ENCODE peak calls at places on chromosomes 16 and 17, in five cellular contexts. One of them, this sample, is unnamed.

GRCh38 chr16:71961066-71962039 is 38.8 kb downstream of the PKD1L3 start:
- DNase-seq in transverse colon: peak; percentile 90
- DNase-seq in stomach: peak; percentile 88
- DNase-seq in suprapubic skin: peak; percentile 91
- DNase-seq in sigmoid colon: peak; percentile 92
- DNase-seq in this sample: no peak

GRCh38 chr17:76272541-76273434 is 7.6 kb downstream of the UBALD2 start:
- DNase-seq in transverse colon: no peak
- DNase-seq in stomach: no peak
- DNase-seq in suprapubic skin: no peak
- DNase-seq in sigmoid colon: no peak
- DNase-seq in this sample: no peak

GRCh38 chr17:70767102-70767701 is 597.9 kb downstream of the KCNJ2 start:
- DNase-seq in transverse colon: no peak
- DNase-seq in stomach: no peak
- DNase-seq in suprapubic skin: no peak
- DNase-seq in sigmoid colon: no peak
- DNase-seq in this sample: no peak

GRCh38 chr17:72175787-72176515 is 55.1 kb downstream of the SOX9 start:
- DNase-seq in transverse colon: no peak
- DNase-seq in stomach: no peak
- DNase-seq in suprapubic skin: no peak
- DNase-seq in sigmoid colon: no peak
- DNase-seq in this sample: no peak

GRCh38 chr16:11405331-11406176 is 60.3 kb downstream of the RMI2 start:
- DNase-seq in transverse colon: peak; percentile 33
- DNase-seq in stomach: peak; percentile 48
- DNase-seq in suprapubic skin: no peak
- DNase-seq in sigmoid colon: no peak
- DNase-seq in this sample: no peak

GRCh38 chr16:57377080-57377841 is 5.0 kb downstream of the CX3CL1 start:
- DNase-seq in transverse colon: no peak
- DNase-seq in stomach: no peak
- DNase-seq in suprapubic skin: no peak
- DNase-seq in sigmoid colon: no peak
- DNase-seq in this sample: no peak

GRCh38 chr17:20202141-20202574 is 193.0 kb downstream of the SPECC1 start:
- DNase-seq in transverse colon: peak; percentile 52
- DNase-seq in stomach: no peak
- DNase-seq in suprapubic skin: no peak
- DNase-seq in sigmoid colon: no peak
- DNase-seq in this sample: no peak

GRCh38 chr16:79008036-79008868 is 592.3 kb downstream of the MAF start:
- DNase-seq in transverse colon: no peak
- DNase-seq in stomach: no peak
- DNase-seq in suprapubic skin: no peak
- DNase-seq in sigmoid colon: no peak
- DNase-seq in this sample: no peak

GRCh38 chr16:49012961-49013726 is 268.5 kb downstream of the CBLN1 start:
- DNase-seq in transverse colon: peak; percentile 24
- DNase-seq in stomach: no peak
- DNase-seq in suprapubic skin: no peak
- DNase-seq in sigmoid colon: peak; percentile 92
- DNase-seq in this sample: peak; percentile 76

GRCh38 chr17:82876602-82877391 is 37.0 kb upstream of the ZNF750 start:
- DNase-seq in transverse colon: peak; percentile 78
- DNase-seq in stomach: peak; percentile 86
- DNase-seq in suprapubic skin: peak; percentile 92
- DNase-seq in sigmoid colon: peak; percentile 96
- DNase-seq in this sample: no peak

GRCh38 chr16:85329999-85330693 is 217.9 kb upstream of the CIBAR2 start:
- DNase-seq in transverse colon: no peak
- DNase-seq in stomach: no peak
- DNase-seq in suprapubic skin: no peak
- DNase-seq in sigmoid colon: no peak
- DNase-seq in this sample: no peak

GRCh38 chr16:85329059-85329812 is 217.0 kb upstream of the CIBAR2 start:
- DNase-seq in transverse colon: peak; percentile 68
- DNase-seq in stomach: peak; percentile 56
- DNase-seq in suprapubic skin: no peak
- DNase-seq in sigmoid colon: no peak
- DNase-seq in this sample: no peak

GRCh38 chr16:85331685-85332084 is 219.4 kb upstream of the CIBAR2 start:
- DNase-seq in transverse colon: peak; percentile 79
- DNase-seq in stomach: peak; percentile 52
- DNase-seq in suprapubic skin: no peak
- DNase-seq in sigmoid colon: no peak
- DNase-seq in this sample: no peak

GRCh38 chr16:85332175-85332574 is 219.9 kb upstream of the CIBAR2 start:
- DNase-seq in transverse colon: no peak
- DNase-seq in stomach: no peak
- DNase-seq in suprapubic skin: no peak
- DNase-seq in sigmoid colon: no peak
- DNase-seq in this sample: no peak

DNA sequence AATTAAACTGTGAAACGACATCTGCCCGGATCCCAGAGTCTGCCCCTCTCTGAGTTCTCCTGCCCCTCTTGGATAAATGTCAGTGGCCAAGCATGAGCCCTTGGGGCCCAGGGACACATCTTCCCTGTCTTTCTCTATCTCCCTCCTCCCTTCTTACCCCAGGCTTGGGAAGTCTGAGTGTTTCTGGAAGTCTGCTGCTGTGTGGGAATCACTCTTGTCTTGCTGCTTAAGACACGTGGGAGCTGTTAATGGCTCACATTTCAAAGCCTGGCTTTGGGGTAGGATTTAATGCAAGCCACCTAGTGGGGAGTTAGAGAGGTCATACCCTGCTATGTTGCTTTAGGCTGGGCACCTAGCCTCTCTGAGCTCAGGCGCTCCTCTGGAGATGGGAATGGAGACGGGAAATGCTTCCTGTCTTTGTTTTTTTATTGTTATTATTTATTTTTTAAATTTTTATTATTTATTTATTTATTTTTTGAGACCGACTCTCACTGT is 218.5 kb upstream of the CIBAR2 start:
- DNase-seq in transverse colon: no peak
- DNase-seq in stomach: no peak
- DNase-seq in suprapubic skin: no peak
- DNase-seq in sigmoid colon: no peak
- DNase-seq in this sample: no peak
- TF ChIP-seq POLR2AphosphoS5 in transverse colon: no peak
- TF ChIP-seq POLR2AphosphoS5 in stomach: no peak
- TF ChIP-seq POLR2AphosphoS5 in suprapubic skin: no peak
- TF ChIP-seq POLR2AphosphoS5 in sigmoid colon: no peak
- TF ChIP-seq POLR2AphosphoS5 in this sample: no peak

GRCh38 chr17:45341389-45342158 is 24.8 kb upstream of the MAP3K14 start:
- DNase-seq in transverse colon: peak; percentile 7
- DNase-seq in stomach: no peak
- DNase-seq in suprapubic skin: no peak
- DNase-seq in sigmoid colon: peak; percentile 68
- DNase-seq in this sample: peak; percentile 89
- TF ChIP-seq POLR2A in transverse colon: no peak
- TF ChIP-seq POLR2A in stomach: no peak
- TF ChIP-seq POLR2A in suprapubic skin: no peak
- TF ChIP-seq POLR2A in sigmoid colon: no peak
- TF ChIP-seq POLR2A in this sample: no peak

GRCh38 chr17:38707678-38708351 is 2.7 kb downstream of the MLLT6 start:
- DNase-seq in transverse colon: no peak
- DNase-seq in stomach: no peak
- DNase-seq in suprapubic skin: no peak
- DNase-seq in sigmoid colon: no peak
- DNase-seq in this sample: no peak

GRCh38 chr17:38705803-38706624 is 941 bp downstream of the MLLT6 start:
- DNase-seq in transverse colon: peak; percentile 50
- DNase-seq in stomach: peak; percentile 46
- DNase-seq in suprapubic skin: no peak
- DNase-seq in sigmoid colon: peak; percentile 87
- DNase-seq in this sample: no peak

GRCh38 chr17:38704645-38705522 is at the start of gene MLLT6:
- DNase-seq in transverse colon: peak; percentile 83
- DNase-seq in stomach: peak; percentile 82
- DNase-seq in suprapubic skin: peak; percentile 89
- DNase-seq in sigmoid colon: peak; percentile 91
- DNase-seq in this sample: no peak

GRCh38 chr17:38705523-38705802 is 390 bp downstream of the MLLT6 start:
- DNase-seq in transverse colon: no peak
- DNase-seq in stomach: no peak
- DNase-seq in suprapubic skin: no peak
- DNase-seq in sigmoid colon: no peak
- DNase-seq in this sample: no peak

GRCh38 chr17:38706625-38707298 is 1.7 kb downstream of the MLLT6 start:
- DNase-seq in transverse colon: no peak
- DNase-seq in stomach: no peak
- DNase-seq in suprapubic skin: no peak
- DNase-seq in sigmoid colon: no peak
- DNase-seq in this sample: no peak
- TF ChIP-seq POLR2AphosphoS5 in transverse colon: no peak
- TF ChIP-seq POLR2AphosphoS5 in stomach: no peak
- TF ChIP-seq POLR2AphosphoS5 in suprapubic skin: no peak
- TF ChIP-seq POLR2AphosphoS5 in sigmoid colon: no peak
- TF ChIP-seq POLR2AphosphoS5 in this sample: no peak

DNA sequence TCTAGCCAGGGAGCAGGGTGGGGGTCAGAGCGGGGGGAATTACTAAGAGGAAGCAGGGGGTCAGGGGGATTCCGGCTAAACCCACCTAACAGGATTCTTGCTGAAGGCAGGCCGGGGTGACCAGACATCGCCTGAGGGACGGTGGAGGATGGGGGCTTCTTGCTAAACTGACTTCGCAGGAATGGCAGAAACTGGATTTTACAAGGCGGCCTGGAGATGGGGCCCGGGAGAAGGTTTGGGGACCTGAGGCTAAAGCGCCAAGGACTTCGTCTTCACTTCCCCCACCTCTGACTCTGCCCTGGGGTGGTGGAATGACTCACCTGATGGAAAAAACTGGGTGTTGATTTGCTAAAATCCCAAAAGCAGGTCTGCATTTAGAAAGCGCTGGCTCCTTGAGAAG is 23.5 kb downstream of the LGALS3BP start:
- DNase-seq in transverse colon: no peak
- DNase-seq in stomach: no peak
- DNase-seq in suprapubic skin: no peak
- DNase-seq in sigmoid colon: peak; percentile 56
- DNase-seq in this sample: no peak
- TF ChIP-seq POLR2A in transverse colon: no peak
- TF ChIP-seq POLR2A in stomach: no peak
- TF ChIP-seq POLR2A in suprapubic skin: no peak
- TF ChIP-seq POLR2A in sigmoid colon: no peak
- TF ChIP-seq POLR2A in this sample: no peak

DNA sequence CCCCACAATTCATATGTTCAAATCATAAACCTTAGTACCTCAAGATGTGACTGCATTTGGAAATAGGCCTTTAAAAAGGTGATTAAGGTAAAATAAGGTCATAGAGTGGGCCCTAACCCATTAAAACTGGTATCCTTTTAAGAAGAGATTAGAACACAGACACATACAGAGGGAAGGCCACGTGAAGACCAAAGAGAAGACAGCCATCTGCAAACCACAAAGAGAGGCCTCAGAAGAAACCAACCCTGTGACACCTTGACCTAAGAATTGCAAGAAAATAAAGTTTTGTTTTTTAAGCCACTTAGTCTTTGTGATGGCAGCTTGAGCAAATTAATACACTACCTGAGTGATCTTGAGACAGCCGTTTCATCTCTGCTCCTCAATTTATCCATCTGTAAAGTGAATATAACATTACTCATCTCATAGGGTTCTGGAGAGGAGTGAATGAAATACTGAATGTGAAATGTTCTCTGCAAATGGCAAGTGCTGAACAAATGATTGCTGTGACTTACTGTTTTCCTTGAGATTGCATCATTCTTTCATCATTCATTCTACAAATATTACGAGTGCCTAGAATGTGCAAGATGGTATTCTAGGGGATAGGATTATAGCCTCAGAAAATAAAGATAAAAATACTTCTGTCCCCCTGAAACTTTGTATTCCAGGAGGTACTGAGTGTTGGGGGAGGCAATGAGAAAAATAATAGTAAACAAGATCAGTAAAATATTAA is 222.0 kb upstream of the CDH13 start:
- DNase-seq in transverse colon: no peak
- DNase-seq in stomach: no peak
- DNase-seq in suprapubic skin: no peak
- DNase-seq in sigmoid colon: no peak
- DNase-seq in this sample: no peak
- TF ChIP-seq POLR2AphosphoS5 in transverse colon: no peak
- TF ChIP-seq POLR2AphosphoS5 in stomach: no peak
- TF ChIP-seq POLR2AphosphoS5 in suprapubic skin: no peak
- TF ChIP-seq POLR2AphosphoS5 in sigmoid colon: no peak
- TF ChIP-seq POLR2AphosphoS5 in this sample: no peak

DNA sequence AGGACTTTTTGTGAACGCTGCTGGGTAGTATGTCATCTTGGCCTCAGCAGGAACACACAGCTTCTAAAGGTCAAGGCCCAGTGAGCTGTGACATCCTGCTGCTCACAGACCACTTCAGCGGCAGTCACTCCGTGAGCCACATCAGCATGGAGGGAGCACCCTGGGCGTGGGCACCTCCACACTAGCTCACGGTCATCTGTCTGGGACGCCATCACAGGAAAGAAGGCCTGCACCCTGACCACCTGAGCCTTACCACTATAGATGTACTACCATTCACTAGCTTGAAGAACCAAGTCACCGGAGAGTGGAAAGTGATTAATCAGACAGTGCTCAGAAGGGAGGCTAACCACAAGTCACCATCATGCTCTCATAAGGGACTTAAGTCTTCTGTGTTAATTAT is 3.3 kb downstream of the AXIN1 start:
- DNase-seq in transverse colon: no peak
- DNase-seq in stomach: no peak
- DNase-seq in suprapubic skin: no peak
- DNase-seq in sigmoid colon: no peak
- DNase-seq in this sample: no peak
- TF ChIP-seq POLR2A in transverse colon: no peak
- TF ChIP-seq POLR2A in stomach: no peak
- TF ChIP-seq POLR2A in suprapubic skin: no peak
- TF ChIP-seq POLR2A in sigmoid colon: no peak
- TF ChIP-seq POLR2A in this sample: no peak

GRCh38 chr17:56891751-56892150 is 22.1 kb downstream of the TRIM25 start:
- DNase-seq in transverse colon: peak; percentile 36
- DNase-seq in stomach: peak; percentile 40
- DNase-seq in suprapubic skin: peak; percentile 47
- DNase-seq in sigmoid colon: no peak
- DNase-seq in this sample: no peak
- TF ChIP-seq POLR2AphosphoS5 in transverse colon: no peak
- TF ChIP-seq POLR2AphosphoS5 in stomach: no peak
- TF ChIP-seq POLR2AphosphoS5 in suprapubic skin: no peak
- TF ChIP-seq POLR2AphosphoS5 in sigmoid colon: no peak
- TF ChIP-seq POLR2AphosphoS5 in this sample: no peak

This sample was measured in vagina.